ENCODE peak calls at places on chromosomes 12 and 14, in nine cellular contexts. L, X, B, F, P, G, M, D and N are unnamed samples.

GRCh38 chr14:95191445-95192199 is 34.3 kb upstream of the DICER1 start:
- DNase-seq in L (no peak), X (no peak), B (no peak), F (no peak), P (no peak), G (no peak), M (no peak), D (no peak), N (no peak)

GRCh38 chr14:91293281-91293680 is 48.8 kb upstream of the GPR68 start:
- DNase-seq in L (peak), X (no peak), B (no peak), F (no peak), P (no peak), G (no peak), M (peak), D (no peak), N (no peak)

GRCh38 chr12:104738371-104738710 is 219.7 kb downstream of the SLC41A2 start:
- DNase-seq in L (no peak), X (no peak), B (no peak), F (no peak), P (peak), G (no peak), M (no peak), D (no peak), N (no peak)

GRCh38 chr12:50981319-50982239 is 29.2 kb downstream of the HIGD1C start:
- DNase-seq in L (no peak), X (no peak), B (no peak), F (no peak), P (peak), G (no peak), M (no peak), D (no peak), N (no peak)

GRCh38 chr12:77891531-77892147 is 60.9 kb downstream of the NAV3 start:
- DNase-seq in L (no peak), X (no peak), B (no peak), F (no peak), P (no peak), G (no peak), M (no peak), D (no peak), N (no peak)

GRCh38 chr12:130957304-130957621 is 3.6 kb downstream of the ADGRD1 start:
- DNase-seq in L (no peak), X (no peak), B (no peak), F (no peak), P (no peak), G (no peak), M (no peak), D (no peak), N (no peak)

GRCh38 chr14:91545946-91546716 is 36.0 kb upstream of the PPP4R3A start:
- DNase-seq in L (no peak), X (no peak), B (no peak), F (no peak), P (peak), G (peak), M (no peak), D (no peak), N (no peak)

GRCh38 chr14:67420102-67420739 is 8.3 kb upstream of the PLEK2 start:
- DNase-seq in L (no peak), X (peak), B (peak), F (no peak), P (no peak), G (no peak), M (no peak), D (no peak), N (no peak)

GRCh38 chr12:100468126-100468525 is 5.5 kb upstream of the NR1H4 start:
- DNase-seq in L (no peak), X (no peak), B (no peak), F (no peak), P (no peak), G (no peak), M (no peak), D (no peak), N (no peak)

GRCh38 chr12:65470261-65470660 is 191.8 kb downstream of the MSRB3 start:
- DNase-seq in L (no peak), X (no peak), B (no peak), F (no peak), P (no peak), G (peak), M (no peak), D (no peak), N (no peak)

GRCh38 chr12:21697829-21698630 is 40.4 kb upstream of the LDHB start:
- DNase-seq in L (no peak), X (no peak), B (no peak), F (no peak), P (peak), G (peak), M (no peak), D (no peak), N (no peak)

GRCh38 chr12:89576572-89577220 is 50.8 kb upstream of the POC1B start:
- DNase-seq in L (no peak), X (no peak), B (no peak), F (no peak), P (no peak), G (no peak), M (no peak), D (no peak), N (no peak)

GRCh38 chr12:86663691-86664090 is 407.5 kb upstream of the MGAT4C start:
- DNase-seq in L (no peak), X (no peak), B (no peak), F (no peak), P (peak), G (no peak), M (no peak), D (no peak), N (no peak)

GRCh38 chr14:36555998-36556743 is 26.2 kb downstream of the NKX2-8 start:
- DNase-seq in L (no peak), X (no peak), B (no peak), F (no peak), P (no peak), G (no peak), M (no peak), D (no peak), N (no peak)

GRCh38 chr14:36550899-36551298 is 30.9 kb upstream of the NKX2-1 start:
- DNase-seq in L (no peak), X (no peak), B (no peak), F (no peak), P (no peak), G (no peak), M (no peak), D (no peak), N (no peak)

GRCh38 chr14:36556811-36557433 is 25.5 kb downstream of the NKX2-8 start:
- DNase-seq in L (peak), X (peak), B (peak), F (peak), P (peak), G (peak), M (peak), D (no peak), N (peak)

GRCh38 chr14:36553650-36554260 is 28.7 kb downstream of the NKX2-8 start:
- DNase-seq in L (peak), X (peak), B (no peak), F (no peak), P (peak), G (peak), M (peak), D (no peak), N (peak)
- TF ChIP-seq CTCF in L (peak), X (peak), B (peak), F (peak), P (peak), G (peak), M (peak), D (peak), N (peak)

GRCh38 chr12:5184159-5184558 is 140.5 kb downstream of the KCNA5 start:
- DNase-seq in L (no peak), X (no peak), B (no peak), F (no peak), P (no peak), G (no peak), M (no peak), D (no peak), N (no peak)
- TF ChIP-seq CTCF in L (no peak), X (no peak), B (no peak), F (no peak), P (no peak), G (no peak), M (no peak), D (no peak), N (no peak)

DNA sequence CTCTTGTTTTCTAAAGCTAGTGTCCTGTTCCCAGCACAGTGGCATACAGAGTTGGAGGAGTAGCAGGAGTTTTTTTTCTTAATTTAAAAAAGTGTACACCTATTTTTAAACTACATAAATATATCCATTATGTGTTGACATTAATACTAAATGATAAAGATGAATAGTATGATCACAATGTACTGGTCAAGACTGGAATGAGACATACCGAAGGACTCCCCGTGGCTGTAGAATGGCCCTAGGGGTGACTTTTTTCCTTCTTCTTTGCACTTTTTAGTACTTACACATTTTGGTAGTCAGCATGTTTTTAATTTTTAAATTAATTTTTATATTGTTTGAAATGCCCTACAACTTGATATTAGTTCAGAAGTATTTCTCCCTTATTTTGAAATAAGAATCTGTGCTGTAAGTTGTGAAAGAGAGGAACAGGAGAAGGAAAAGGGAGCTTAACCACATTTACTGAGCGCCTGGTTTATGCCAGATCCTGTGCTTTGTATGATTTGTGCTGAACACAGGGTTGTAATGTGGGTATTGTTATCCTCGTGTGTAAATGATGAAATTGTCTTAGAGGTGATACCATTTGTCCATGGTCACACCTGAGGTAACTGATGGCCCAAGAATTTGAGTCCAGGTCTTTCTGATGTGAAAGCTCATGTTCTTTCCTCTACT is 136.5 kb downstream of the TGFB3 start:
- DNase-seq in L (no peak), X (no peak), B (no peak), F (no peak), P (no peak), G (no peak), M (no peak), D (no peak), N (no peak)
- TF ChIP-seq CTCF in L (no peak), X (no peak), B (no peak), F (no peak), P (no peak), G (no peak), M (no peak), D (no peak), N (no peak)

GRCh38 chr12:52670961-52671360 is 9.2 kb downstream of the KRT1 start:
- DNase-seq in L (no peak), X (no peak), B (no peak), F (no peak), P (no peak), G (no peak), M (no peak), D (no peak), N (no peak)

GRCh38 chr12:52670506-52670905 is 9.7 kb downstream of the KRT1 start:
- DNase-seq in L (no peak), X (no peak), B (no peak), F (no peak), P (no peak), G (no peak), M (no peak), D (no peak), N (no peak)

GRCh38 chr12:52667931-52668330 is 12.3 kb downstream of the KRT1 start:
- DNase-seq in L (no peak), X (no peak), B (no peak), F (no peak), P (no peak), G (no peak), M (no peak), D (no peak), N (no peak)

GRCh38 chr12:52669426-52669825 is 10.8 kb downstream of the KRT1 start:
- DNase-seq in L (no peak), X (no peak), B (no peak), F (no peak), P (no peak), G (no peak), M (no peak), D (no peak), N (no peak)

DNA sequence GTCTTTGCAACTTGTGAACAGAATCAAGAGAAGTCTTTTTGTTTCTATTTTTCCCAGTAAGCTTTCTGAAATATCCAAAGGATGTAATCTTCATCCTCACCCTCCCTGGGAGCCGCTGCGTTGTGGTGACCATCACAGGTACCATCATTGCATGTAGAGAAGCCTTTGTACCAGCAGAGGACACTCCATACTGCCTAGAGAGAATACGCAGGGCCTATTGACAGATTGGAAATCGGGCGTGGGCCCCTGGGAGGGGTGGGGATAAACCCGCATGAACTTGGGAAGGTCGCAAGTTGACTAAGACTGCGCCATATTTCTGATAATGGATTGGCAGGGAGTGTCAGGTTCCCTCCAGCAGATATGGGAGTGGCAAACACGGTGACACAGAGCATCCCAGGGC is 12.7 kb downstream of the KRT1 start:
- DNase-seq in L (no peak), X (no peak), B (no peak), F (no peak), P (no peak), G (no peak), M (no peak), D (no peak), N (no peak)
- TF ChIP-seq CTCF in L (no peak), X (no peak), B (no peak), F (no peak), P (no peak), G (peak), M (no peak), D (no peak), N (no peak)

GRCh38 chr12:91695964-91696363 is 449.7 kb downstream of the BTG1 start:
- DNase-seq in L (no peak), X (no peak), B (no peak), F (no peak), P (no peak), G (no peak), M (no peak), D (no peak), N (no peak)
- TF ChIP-seq CTCF in L (no peak), X (no peak), B (no peak), F (no peak), P (no peak), G (no peak), M (no peak), D (no peak), N (no peak)